ENCODE peak calls at places on chromosomes 2 and 18, in four cellular contexts. V, P, B and S are unnamed samples.

GRCh38 chr2:25249785-25250184 is 81.4 kb upstream of the POMC start:
- DNase-seq in V (no peak), P (no peak), B (no peak), S (no peak)

GRCh38 chr2:1802469-1803216 is 58.3 kb upstream of the PXDN start:
- DNase-seq in V (no peak), P (no peak), B (peak), S (no peak)

GRCh38 chr2:10911291-10912075 is at the start of gene KCNF1:
- DNase-seq in V (peak), P (peak), B (peak), S (peak)

GRCh38 chr2:62857139-62857931 is 151.8 kb downstream of the EHBP1 start:
- DNase-seq in V (no peak), P (no peak), B (no peak), S (no peak)

GRCh38 chr2:21413082-21413481 is 289.3 kb downstream of the TDRD15 start:
- DNase-seq in V (no peak), P (no peak), B (no peak), S (no peak)

GRCh38 chr2:29502452-29502851 is 387.2 kb downstream of the CLIP4 start:
- DNase-seq in V (no peak), P (peak), B (no peak), S (no peak)

GRCh38 chr2:211692689-211693088 is 845.9 kb downstream of the ERBB4 start:
- DNase-seq in V (no peak), P (no peak), B (no peak), S (no peak)

GRCh38 chr18:77191241-77191751 is 58.4 kb upstream of the GALR1 start:
- DNase-seq in V (no peak), P (peak), B (no peak), S (peak)

GRCh38 chr18:50428531-50429206 is 53.8 kb downstream of the SKA1 start:
- DNase-seq in V (no peak), P (peak), B (no peak), S (no peak)

GRCh38 chr2:69386376-69386775 is 651 bp downstream of the GFPT1 start:
- DNase-seq in V (no peak), P (no peak), B (no peak), S (no peak)

GRCh38 chr2:141331127-141331526 is 799.7 kb downstream of the LRP1B start:
- DNase-seq in V (no peak), P (peak), B (no peak), S (peak)

GRCh38 chr2:129861666-129862288 is 117.7 kb upstream of the RAB6C start:
- DNase-seq in V (no peak), P (no peak), B (no peak), S (no peak)

GRCh38 chr2:43224571-43225092 is 1.8 kb downstream of the ZFP36L2 start:
- DNase-seq in V (no peak), P (no peak), B (peak), S (no peak)

GRCh38 chr2:232773815-232774214 is 2.5 kb downstream of the KCNJ13 start:
- DNase-seq in V (no peak), P (no peak), B (no peak), S (no peak)

GRCh38 chr2:8532408-8532807 is 149.4 kb upstream of the ID2 start:
- DNase-seq in V (no peak), P (no peak), B (no peak), S (no peak)

GRCh38 chr2:143513081-143513480 is 383.9 kb downstream of the ARHGAP15 start:
- DNase-seq in V (no peak), P (peak), B (no peak), S (peak)

GRCh38 chr2:68319397-68320117 is at the start of gene CNRIP1:
- DNase-seq in V (peak), P (peak), B (peak), S (peak)

GRCh38 chr2:39934851-39935250 is 155.8 kb upstream of the THUMPD2 start:
- DNase-seq in V (no peak), P (no peak), B (no peak), S (no peak)

GRCh38 chr2:64594563-64594989 is 59.1 kb downstream of the SERTAD2 start:
- DNase-seq in V (no peak), P (peak), B (no peak), S (no peak)

GRCh38 chr2:180472133-180472532 is 465.0 kb upstream of the CWC22 start:
- DNase-seq in V (no peak), P (peak), B (no peak), S (peak)

GRCh38 chr2:47034973-47035609 is 119.5 kb upstream of the MCFD2 start:
- DNase-seq in V (no peak), P (no peak), B (peak), S (peak)

GRCh38 chr2:173571021-173571821 is 216.5 kb downstream of the CDCA7 start:
- DNase-seq in V (no peak), P (peak), B (no peak), S (peak)

GRCh38 chr18:51399491-51400122 is 202.1 kb upstream of the MEX3C start:
- DNase-seq in V (no peak), P (no peak), B (no peak), S (no peak)

GRCh38 chr2:191611614-191612013 is 66.3 kb upstream of the NABP1 start:
- DNase-seq in V (no peak), P (no peak), B (no peak), S (no peak)

GRCh38 chr2:88933980-88934379 is 242.5 kb downstream of the RPIA start:
- DNase-seq in V (no peak), P (peak), B (no peak), S (no peak)

GRCh38 chr2:8309131-8309530 is 372.7 kb upstream of the ID2 start:
- DNase-seq in V (no peak), P (no peak), B (no peak), S (no peak)

GRCh38 chr18:78642561-78643398 is 336.8 kb upstream of the SALL3 start:
- DNase-seq in V (no peak), P (no peak), B (no peak), S (no peak)

GRCh38 chr2:171081649-171082111 is 79.0 kb downstream of the TLK1 start:
- DNase-seq in V (no peak), P (no peak), B (no peak), S (no peak)

GRCh38 chr18:51251625-51252024 is 54.1 kb upstream of the MEX3C start:
- DNase-seq in V (no peak), P (no peak), B (no peak), S (no peak)

GRCh38 chr2:110149330-110150220 is 34.0 kb upstream of the MALL start:
- DNase-seq in V (no peak), P (peak), B (no peak), S (no peak)

GRCh38 chr2:224885836-224886547 is 156.3 kb downstream of the DOCK10 start:
- DNase-seq in V (no peak), P (peak), B (no peak), S (no peak)

GRCh38 chr2:105795575-105795934 is 50.8 kb downstream of the NCK2 start:
- DNase-seq in V (no peak), P (no peak), B (no peak), S (no peak)
- H3K4me3 ChIP-seq in V (no peak), P (no peak), B (no peak), S (no peak)

DNA sequence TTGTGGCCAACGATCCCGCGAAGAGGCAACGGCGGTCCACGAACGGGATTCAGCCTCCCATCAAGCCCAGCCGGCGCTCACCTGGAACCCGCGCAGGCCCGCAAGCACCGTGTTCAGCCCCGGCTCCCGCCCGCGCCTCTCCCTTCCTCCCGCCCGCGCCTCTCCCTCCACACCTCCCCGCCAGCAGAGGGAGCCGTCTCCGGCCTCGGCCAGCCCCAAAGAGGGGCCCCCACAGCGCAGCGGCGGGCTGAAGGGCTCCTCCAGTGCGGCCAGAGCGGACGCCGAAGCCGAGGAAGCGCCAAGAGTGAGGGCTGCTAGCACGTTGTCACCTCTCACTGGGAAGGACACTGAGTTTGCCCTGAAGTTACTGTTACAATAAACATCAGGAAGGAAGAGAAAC is 55.3 kb upstream of the LAPTM4A start:
- DNase-seq in V (peak), P (no peak), B (peak), S (no peak)
- TF ChIP-seq CTCF in V (no peak), P (no peak), B (peak), S (peak)

GRCh38 chr2:58010599-58010998 is 36.0 kb upstream of the VRK2 start:
- DNase-seq in V (no peak), P (no peak), B (no peak), S (no peak)
- H3K4me3 ChIP-seq in V (no peak), P (no peak), B (no peak), S (no peak)

GRCh38 chr2:185859506-185859905 is 120.9 kb downstream of the FSIP2 start:
- DNase-seq in V (no peak), P (peak), B (no peak), S (no peak)

GRCh38 chr2:185857676-185858075 is 119.1 kb downstream of the FSIP2 start:
- DNase-seq in V (no peak), P (peak), B (no peak), S (no peak)

DNA sequence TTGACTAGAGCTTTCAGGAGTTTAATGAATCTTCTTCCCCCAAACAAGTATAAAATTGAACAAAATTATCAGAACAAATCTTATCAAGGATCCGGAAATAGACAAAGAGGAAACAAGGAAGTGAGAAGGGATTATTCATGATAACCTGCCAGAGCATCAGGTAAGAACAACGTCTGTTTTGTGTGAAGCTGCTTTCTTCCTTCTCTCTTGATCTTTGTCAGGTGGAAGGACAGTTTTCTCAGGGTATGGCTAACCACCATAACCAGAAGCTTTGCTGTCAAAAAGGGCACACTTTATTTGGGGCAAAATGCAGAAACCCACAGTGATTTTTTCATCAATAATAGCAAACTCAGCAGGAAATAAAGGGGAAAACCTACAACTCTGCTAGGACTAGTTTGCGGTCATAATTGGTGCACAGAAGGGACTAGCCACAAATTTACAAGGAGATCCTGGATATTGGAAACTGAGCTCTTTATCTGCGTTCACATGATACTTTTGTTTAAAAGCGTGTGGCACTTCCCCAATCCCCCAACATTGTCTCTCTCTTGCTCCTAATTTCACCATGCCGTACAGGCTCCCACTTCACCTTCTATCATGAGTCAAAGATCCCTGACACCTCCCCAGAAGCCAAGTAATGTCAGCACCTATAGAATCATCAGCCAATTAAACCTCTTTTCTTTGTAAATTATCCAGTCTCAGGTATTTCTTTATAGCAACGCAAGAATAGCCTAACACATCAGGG is 124.2 kb downstream of the FSIP2 start:
- DNase-seq in V (no peak), P (no peak), B (no peak), S (no peak)
- TF ChIP-seq CTCF in V (no peak), P (no peak), B (no peak), S (no peak)

GRCh38 chr2:230231251-230231650 is 5.7 kb downstream of the SP140 start:
- DNase-seq in V (no peak), P (no peak), B (no peak), S (no peak)

GRCh38 chr2:230230801-230231200 is 5.3 kb downstream of the SP140 start:
- DNase-seq in V (no peak), P (no peak), B (no peak), S (no peak)

GRCh38 chr2:230230087-230230486 is 4.6 kb downstream of the SP140 start:
- DNase-seq in V (no peak), P (peak), B (no peak), S (peak)

GRCh38 chr2:230234845-230235244 is 9.3 kb downstream of the SP140 start:
- DNase-seq in V (no peak), P (peak), B (no peak), S (no peak)

GRCh38 chr2:230234122-230234722 is 8.7 kb downstream of the SP140 start:
- DNase-seq in V (no peak), P (no peak), B (no peak), S (no peak)
- H3K4me3 ChIP-seq in V (no peak), P (no peak), B (no peak), S (no peak)